ENCODE peak calls at places on chromosome 6, in nine cellular contexts. W is IMR-90; U is stimulated activated CD8-positive, alpha-beta memory T cell treated with anti-CD3 and anti-CD28 coated beads, Interleukin-4, amount 100 ng/mL, for 4 hours; T is fibroblast of pulmonary artery; D is NCI-H1092; N is NCI-H2081; Y is GM04504; K is GM23248; H is PC-3. X is an unnamed sample.

GRCh38 chr6:93419304-93420162 is at the start of gene EPHA7:
- DNase-seq in W (peak), U (no peak), T (peak), D (peak), N (peak), Y (peak), K (peak), H (peak), X (peak)

GRCh38 chr6:138528986-138529385 is 29.7 kb upstream of the NHSL1 start:
- DNase-seq in W (no peak), U (no peak), T (no peak), D (no peak), N (no peak), Y (no peak), K (no peak), H (no peak), X (no peak)

GRCh38 chr6:85798934-85799490 is 156.3 kb upstream of the SYNCRIP start:
- DNase-seq in W (no peak), U (no peak), T (no peak), D (no peak), N (no peak), Y (no peak), K (peak), H (peak), X (no peak)

GRCh38 chr6:328184-328670 is 35.9 kb downstream of the DUSP22 start:
- DNase-seq in W (peak), U (no peak), T (peak), D (no peak), N (no peak), Y (peak), K (peak), H (peak), X (no peak)

GRCh38 chr6:81744136-81744535 is 8.3 kb downstream of the TENT5A start:
- DNase-seq in W (no peak), U (no peak), T (no peak), D (no peak), N (no peak), Y (no peak), K (no peak), H (peak), X (no peak)

GRCh38 chr6:156175971-156176421 is 601.2 kb upstream of the ARID1B start:
- DNase-seq in W (no peak), U (no peak), T (no peak), D (peak), N (peak), Y (no peak), K (no peak), H (peak), X (no peak)

GRCh38 chr6:107179004-107179403 is 63.7 kb upstream of the BEND3 start:
- DNase-seq in W (peak), U (no peak), T (peak), D (no peak), N (no peak), Y (no peak), K (peak), H (peak), X (no peak)

GRCh38 chr6:15037253-15037652 is 208.6 kb upstream of the JARID2 start:
- DNase-seq in W (no peak), U (no peak), T (no peak), D (no peak), N (no peak), Y (no peak), K (no peak), H (no peak), X (no peak)

X was measured in NCI-H226.